ENCODE peak calls at places on chromosomes 5 and 9, in five cellular contexts. N is GM12878, S is IMR-90, H is endothelial cell, K is ovary. I is an unnamed sample.

GRCh38 chr5:170293273-170293672 is 4.3 kb downstream of the LCP2 start:
- DNase-seq in N (peak; percentile 87), S (no peak), H (no peak), K (no peak), I (no peak)

GRCh38 chr5:168691891-168692290 is 112.7 kb upstream of the PANK3 start:
- DNase-seq in N (no peak), S (no peak), H (no peak), K (no peak), I (no peak)

GRCh38 chr5:468401-468800 is 25.4 kb downstream of the EXOC3 start:
- DNase-seq in N (no peak), S (no peak), H (no peak), K (peak; percentile 9), I (no peak)

GRCh38 chr9:71697882-71698281 is 70.4 kb downstream of the CEMIP2 start:
- DNase-seq in N (no peak), S (no peak), H (no peak), K (no peak), I (no peak)

GRCh38 chr5:59798862-59799667 is 94.5 kb downstream of the PDE4D start:
- DNase-seq in N (peak; percentile 60), S (no peak), H (no peak), K (no peak), I (no peak)

GRCh38 chr9:131613346-131613745 is 68.0 kb downstream of the PRRT1B start:
- DNase-seq in N (no peak), S (no peak), H (no peak), K (no peak), I (no peak)

GRCh38 chr5:16554110-16554509 is 62.7 kb downstream of the RETREG1 start:
- DNase-seq in N (no peak), S (no peak), H (no peak), K (no peak), I (no peak)

GRCh38 chr9:75167281-75167680 is 79.0 kb downstream of the OSTF1 start:
- DNase-seq in N (no peak), S (no peak), H (no peak), K (no peak), I (no peak)

GRCh38 chr9:131889437-131890244 is 149.8 kb upstream of the RAPGEF1 start:
- DNase-seq in N (no peak), S (no peak), H (no peak), K (no peak), I (no peak)

GRCh38 chr5:131282235-131282634 is 18.4 kb downstream of the CDC42SE2 start:
- DNase-seq in N (no peak), S (no peak), H (no peak), K (no peak), I (no peak)

GRCh38 chr9:124133752-124134151 is 122.2 kb downstream of the LHX2 start:
- DNase-seq in N (no peak), S (peak; percentile 26), H (peak; percentile 53), K (no peak), I (no peak)

GRCh38 chr5:169548315-169548714 is 35.3 kb upstream of the SPDL1 start:
- DNase-seq in N (no peak), S (peak; percentile 24), H (no peak), K (no peak), I (no peak)

GRCh38 chr5:133925866-133926488 is 42.4 kb downstream of the C5orf15 start:
- DNase-seq in N (no peak), S (peak; percentile 15), H (no peak), K (no peak), I (no peak)

GRCh38 chr5:111463304-111463703 is 49.0 kb downstream of the STARD4 start:
- DNase-seq in N (no peak), S (no peak), H (no peak), K (no peak), I (no peak)

GRCh38 chr9:15889555-15889954 is 336.7 kb downstream of the CCDC171 start:
- DNase-seq in N (no peak), S (peak; percentile 57), H (no peak), K (no peak), I (no peak)

GRCh38 chr5:33309076-33309475 is 131.7 kb upstream of the TARS1 start:
- DNase-seq in N (no peak), S (no peak), H (no peak), K (no peak), I (no peak)

GRCh38 chr9:133188006-133188842 is 20.8 kb downstream of the OBP2B start:
- DNase-seq in N (no peak), S (no peak), H (peak; percentile 50), K (no peak), I (no peak)

GRCh38 chr9:134396825-134397224 is 70.6 kb downstream of the RXRA start:
- DNase-seq in N (no peak), S (no peak), H (peak; percentile 48), K (no peak), I (no peak)

GRCh38 chr9:77399964-77400363 is 222.6 kb downstream of the VPS13A start:
- DNase-seq in N (no peak), S (no peak), H (no peak), K (no peak), I (no peak)
- TF ChIP-seq CTCF in N (no peak), S (no peak), H (no peak), K (no peak), I (no peak)

DNA sequence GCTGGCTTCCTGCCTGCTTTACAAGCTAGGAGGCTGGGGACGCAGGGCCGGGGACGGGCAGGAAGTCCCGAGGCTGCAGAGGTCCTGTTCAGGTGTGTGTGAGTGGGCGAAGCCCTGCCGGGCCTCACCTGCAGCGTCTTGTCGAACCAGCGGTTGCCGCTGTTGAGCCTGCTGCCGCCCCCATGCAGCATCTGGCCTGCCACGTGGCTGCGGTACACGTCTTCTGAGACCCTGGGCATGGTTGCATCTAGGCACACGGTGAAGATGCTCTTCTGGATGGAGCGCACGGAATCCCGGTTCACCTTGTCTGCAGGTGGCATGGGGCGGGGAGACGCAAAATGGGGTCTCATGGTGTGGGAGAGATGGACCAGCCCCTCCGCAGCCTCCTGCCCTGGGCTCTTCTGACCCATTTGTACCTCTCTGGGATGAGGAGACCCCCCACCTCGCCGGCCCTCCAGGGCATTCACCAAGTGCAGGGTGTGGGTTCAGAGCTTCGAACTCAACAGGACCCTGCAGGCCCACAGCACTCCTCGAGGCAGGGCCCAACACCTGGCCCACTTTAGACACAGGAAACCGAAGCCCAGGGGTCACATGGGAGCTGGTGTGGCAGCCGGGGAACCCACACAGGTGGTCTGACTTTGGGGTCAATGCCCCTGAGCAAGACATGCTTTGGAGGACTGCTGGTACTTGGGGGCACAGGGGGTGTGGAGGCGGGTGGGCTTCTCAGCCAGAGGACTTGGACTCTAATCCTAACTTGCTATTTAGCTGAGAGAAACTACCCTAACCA is 10.0 kb downstream of the CRAT start:
- DNase-seq in N (no peak), S (no peak), H (no peak), K (no peak), I (no peak)
- TF ChIP-seq CTCF in N (no peak), S (no peak), H (no peak), K (no peak), I (no peak)

GRCh38 chr9:127450170-127450830 is 906 bp downstream of the RPL12 start:
- DNase-seq in N (no peak), S (peak; percentile 53), H (peak; percentile 14), K (no peak), I (no peak)

GRCh38 chr9:127449332-127449966 is 1.8 kb downstream of the RPL12 start:
- DNase-seq in N (no peak), S (no peak), H (no peak), K (no peak), I (no peak)

GRCh38 chr9:127450831-127451680 is at the start of the genes LRSAM1 and RPL12:
- DNase-seq in N (peak; percentile 79), S (peak; percentile 94), H (peak; percentile 99), K (peak; percentile 100), I (peak; percentile 96)

GRCh38 chr9:127452481-127453092 is 1.3 kb downstream of the LRSAM1 start:
- DNase-seq in N (no peak), S (peak; percentile 17), H (no peak), K (peak; percentile 65), I (peak; percentile 45)

GRCh38 chr9:127451681-127452480 is 571 bp downstream of the LRSAM1 start:
- DNase-seq in N (peak; percentile 47), S (peak; percentile 57), H (peak; percentile 24), K (peak; percentile 69), I (no peak)
- TF ChIP-seq CTCF in N (no peak), S (no peak), H (no peak), K (no peak), I (no peak)

GRCh38 chr5:41161271-41161670 is 52.1 kb downstream of the C6 start:
- DNase-seq in N (no peak), S (peak; percentile 77), H (no peak), K (no peak), I (no peak)
- TF ChIP-seq CTCF in N (no peak), S (no peak), H (no peak), K (no peak), I (no peak)